ENCODE peak calls at places on chromosomes 6 and 20, in nine cellular contexts. E is naive thymus-derived CD4-positive, alpha-beta T cell; Z is mesenchymal stem cell; P is cardiac muscle cell; M is lower lobe of right lung; R is BJ; U is AG09309; C is sciatic nerve; N is NCI-H2081. O is an unnamed sample.

GRCh38 chr6:1535295-1535694 is 74.4 kb upstream of the FOXC1 start:
- DNase-seq in E (no peak), Z (no peak), P (no peak), M (no peak), R (no peak), U (no peak), C (no peak), N (no peak), O (no peak)

GRCh38 chr6:44933113-44933512 is 395.0 kb upstream of the RUNX2 start:
- DNase-seq in E (no peak), Z (no peak), P (no peak), M (no peak), R (no peak), U (no peak), C (no peak), N (no peak), O (no peak)

GRCh38 chr20:38049800-38050199 is 16.3 kb downstream of the RPRD1B start:
- DNase-seq in E (no peak), Z (peak), P (no peak), M (no peak), R (no peak), U (no peak), C (no peak), N (no peak), O (peak)

GRCh38 chr6:16354692-16355091 is 116.3 kb downstream of the GMPR start:
- DNase-seq in E (no peak), Z (no peak), P (no peak), M (no peak), R (no peak), U (no peak), C (no peak), N (no peak), O (no peak)

GRCh38 chr6:33192671-33193602 is 670 bp upstream of the COL11A2 start:
- DNase-seq in E (no peak), Z (no peak), P (peak), M (no peak), R (no peak), U (no peak), C (peak), N (no peak), O (no peak)

GRCh38 chr6:53532942-53533341 is 12.0 kb downstream of the GCLC start:
- DNase-seq in E (no peak), Z (no peak), P (no peak), M (no peak), R (no peak), U (no peak), C (no peak), N (no peak), O (no peak)

GRCh38 chr6:154478021-154478651 is 32.3 kb downstream of the CNKSR3 start:
- DNase-seq in E (no peak), Z (peak), P (no peak), M (peak), R (no peak), U (no peak), C (no peak), N (no peak), O (no peak)

GRCh38 chr6:163457637-163458561 is 43.4 kb downstream of the QKI start:
- DNase-seq in E (no peak), Z (peak), P (peak), M (no peak), R (peak), U (peak), C (no peak), N (no peak), O (peak)

GRCh38 chr6:141364694-141365093 is 768.0 kb upstream of the GJE1 start:
- DNase-seq in E (no peak), Z (no peak), P (no peak), M (no peak), R (no peak), U (no peak), C (no peak), N (no peak), O (no peak)

GRCh38 chr20:57869291-57869950 is 159.6 kb upstream of the PMEPA1 start:
- DNase-seq in E (no peak), Z (no peak), P (no peak), M (no peak), R (no peak), U (no peak), C (no peak), N (no peak), O (no peak)

GRCh38 chr20:58753267-58753928 is 60.8 kb downstream of the NPEPL1 start:
- DNase-seq in E (no peak), Z (no peak), P (no peak), M (no peak), R (no peak), U (no peak), C (no peak), N (no peak), O (no peak)

GRCh38 chr6:70503813-70504465 is 62.8 kb upstream of the SDHAF4 start:
- DNase-seq in E (no peak), Z (no peak), P (no peak), M (no peak), R (no peak), U (no peak), C (no peak), N (no peak), O (no peak)

GRCh38 chr6:132218063-132218696 is 183.1 kb downstream of the MOXD1 start:
- DNase-seq in E (no peak), Z (peak), P (peak), M (no peak), R (no peak), U (no peak), C (no peak), N (peak), O (peak)

GRCh38 chr20:8132632-8133587 is 844 bp downstream of the PLCB1 start:
- DNase-seq in E (no peak), Z (peak), P (peak), M (peak), R (no peak), U (no peak), C (peak), N (no peak), O (peak)

GRCh38 chr6:2237001-2237400 is 8.4 kb downstream of the GMDS start:
- DNase-seq in E (no peak), Z (peak), P (peak), M (no peak), R (peak), U (peak), C (no peak), N (no peak), O (peak)

GRCh38 chr20:56952258-56952929 is 314.0 kb downstream of the BMP7 start:
- DNase-seq in E (no peak), Z (no peak), P (no peak), M (no peak), R (no peak), U (no peak), C (no peak), N (no peak), O (peak)

GRCh38 chr20:50574586-50574985 is 64.4 kb downstream of the PTPN1 start:
- DNase-seq in E (no peak), Z (no peak), P (no peak), M (no peak), R (no peak), U (no peak), C (no peak), N (no peak), O (no peak)

GRCh38 chr6:133548409-133548808 is 307.3 kb downstream of the EYA4 start:
- DNase-seq in E (no peak), Z (peak), P (peak), M (no peak), R (peak), U (peak), C (no peak), N (no peak), O (peak)

GRCh38 chr6:75446278-75446880 is 47.2 kb downstream of the FILIP1 start:
- DNase-seq in E (no peak), Z (no peak), P (no peak), M (no peak), R (no peak), U (no peak), C (no peak), N (no peak), O (no peak)

GRCh38 chr6:164085552-164086325 is 671.2 kb downstream of the QKI start:
- DNase-seq in E (no peak), Z (peak), P (peak), M (no peak), R (no peak), U (peak), C (peak), N (no peak), O (no peak)

GRCh38 chr6:312704-313485 is 20.6 kb downstream of the DUSP22 start:
- DNase-seq in E (no peak), Z (no peak), P (no peak), M (no peak), R (no peak), U (no peak), C (peak), N (no peak), O (no peak)

GRCh38 chr6:163866192-163866591 is 451.7 kb downstream of the QKI start:
- DNase-seq in E (no peak), Z (no peak), P (no peak), M (no peak), R (no peak), U (no peak), C (no peak), N (no peak), O (no peak)

GRCh38 chr6:109241199-109241598 is 141.1 kb downstream of the CD164 start:
- DNase-seq in E (no peak), Z (peak), P (peak), M (no peak), R (no peak), U (peak), C (no peak), N (no peak), O (peak)

GRCh38 chr6:152508477-152508876 is 128.7 kb downstream of the SYNE1 start:
- DNase-seq in E (no peak), Z (no peak), P (no peak), M (no peak), R (no peak), U (no peak), C (no peak), N (no peak), O (no peak)

GRCh38 chr6:524803-525202 is 132.1 kb downstream of the HUS1B start:
- DNase-seq in E (no peak), Z (no peak), P (no peak), M (no peak), R (no peak), U (no peak), C (no peak), N (no peak), O (no peak)

GRCh38 chr6:155314773-155315515 is 660 bp upstream of the TFB1M start:
- DNase-seq in E (no peak), Z (peak), P (peak), M (peak), R (peak), U (peak), C (peak), N (peak), O (peak)

GRCh38 chr6:1770435-1770843 is 160.7 kb downstream of the FOXC1 start:
- DNase-seq in E (no peak), Z (no peak), P (no peak), M (no peak), R (no peak), U (no peak), C (no peak), N (no peak), O (no peak)

GRCh38 chr6:132114201-132114860 is 163.2 kb upstream of the CCN2 start:
- DNase-seq in E (no peak), Z (no peak), P (peak), M (no peak), R (no peak), U (peak), C (no peak), N (no peak), O (no peak)

GRCh38 chr6:33633462-33634158 is 12.5 kb downstream of the ITPR3 start:
- DNase-seq in E (peak), Z (peak), P (peak), M (peak), R (no peak), U (no peak), C (peak), N (peak), O (peak)

GRCh38 chr20:3800256-3800877 is 4.3 kb downstream of the CDC25B start:
- DNase-seq in E (no peak), Z (no peak), P (no peak), M (peak), R (no peak), U (no peak), C (no peak), N (no peak), O (no peak)

GRCh38 chr6:26575494-26575939 is 21.2 kb upstream of the ABT1 start:
- DNase-seq in E (no peak), Z (no peak), P (peak), M (no peak), R (no peak), U (no peak), C (no peak), N (no peak), O (peak)

GRCh38 chr20:16781496-16781895 is 33.3 kb downstream of the OTOR start:
- DNase-seq in E (no peak), Z (no peak), P (no peak), M (no peak), R (no peak), U (no peak), C (no peak), N (no peak), O (no peak)

GRCh38 chr6:13952101-13952500 is 27.3 kb downstream of the RNF182 start:
- DNase-seq in E (no peak), Z (no peak), P (no peak), M (no peak), R (no peak), U (no peak), C (no peak), N (no peak), O (no peak)

GRCh38 chr20:2302369-2302768 is 6.6 kb downstream of the TGM3 start:
- DNase-seq in E (no peak), Z (no peak), P (no peak), M (no peak), R (no peak), U (no peak), C (no peak), N (no peak), O (no peak)

GRCh38 chr6:98833101-98834059 is 994 bp upstream of the POU3F2 start:
- DNase-seq in E (no peak), Z (peak), P (peak), M (peak), R (no peak), U (no peak), C (no peak), N (peak), O (peak)

GRCh38 chr6:153231048-153231635 is 100.1 kb upstream of the RGS17 start:
- DNase-seq in E (no peak), Z (peak), P (peak), M (peak), R (no peak), U (no peak), C (peak), N (peak), O (peak)

GRCh38 chr20:33675127-33675954 is 1.1 kb upstream of the NECAB3 start:
- DNase-seq in E (no peak), Z (no peak), P (peak), M (no peak), R (no peak), U (no peak), C (no peak), N (no peak), O (peak)

GRCh38 chr20:53124075-53124532 is 151.9 kb downstream of the TSHZ2 start:
- DNase-seq in E (no peak), Z (no peak), P (peak), M (no peak), R (no peak), U (no peak), C (no peak), N (no peak), O (no peak)

GRCh38 chr20:62896526-62896925 is 29.8 kb downstream of the DIDO1 start:
- DNase-seq in E (no peak), Z (no peak), P (no peak), M (peak), R (no peak), U (no peak), C (no peak), N (no peak), O (no peak)

O was measured in fibroblast of gingiva.